ENCODE peak calls at places on chromosomes 5 and 9, in eight cellular contexts. W is IMR-90; O is cardiac muscle cell; F is sigmoid colon; C is CD4-positive, alpha-beta memory T cell; Z is astrocyte; J is stimulated activated CD4-positive, alpha-beta T cell treated with anti-CD3 and anti-CD28 coated beads, Interleukin-15, amount 100 ng/mL, for 1 hour; R is progenitor cell of endocrine pancreas. M is an unnamed sample.

GRCh38 chr5:141969783-141970741 is 1.2 kb downstream of the RNF14 start:
- DNase-seq in J (no peak), R (no peak), O (peak; percentile 45), F (no peak), C (no peak), Z (no peak), W (no peak), M (no peak)

GRCh38 chr9:137069508-137070071 is 767 bp downstream of the SAPCD2 start:
- DNase-seq in Z (no peak), R (no peak), C (no peak), W (no peak), J (no peak), O (peak; percentile 53), F (no peak), M (no peak)

GRCh38 chr5:1105350-1106265 is 6.3 kb downstream of the SLC12A7 start:
- DNase-seq in C (peak; percentile 77), F (no peak), R (no peak), W (no peak), Z (no peak), J (no peak), O (no peak), M (no peak)

GRCh38 chr5:170403675-170404074 is 14.5 kb upstream of the KCNMB1 start:
- DNase-seq in Z (no peak), R (no peak), W (no peak), F (no peak), C (no peak), J (no peak), O (no peak), M (no peak)

GRCh38 chr5:135372654-135373381 is 26.2 kb downstream of the MACROH2A1 start:
- DNase-seq in W (no peak), R (no peak), Z (no peak), O (no peak), C (no peak), J (no peak), F (no peak), M (no peak)

GRCh38 chr5:14141764-14142163 is 1.4 kb upstream of the TRIO start:
- DNase-seq in C (no peak), W (no peak), F (no peak), Z (no peak), J (no peak), R (no peak), O (no peak), M (no peak)

GRCh38 chr5:39919876-39920275 is 495.1 kb upstream of the DAB2 start:
- DNase-seq in R (no peak), Z (no peak), O (no peak), W (no peak), C (no peak), J (no peak), F (no peak), M (no peak)

GRCh38 chr9:116260531-116260930 is 106.9 kb downstream of the PAPPA start:
- DNase-seq in C (no peak), W (no peak), Z (no peak), O (no peak), R (no peak), J (no peak), F (no peak), M (no peak)

GRCh38 chr5:1009359-1010180 is 968 bp downstream of the NKD2 start:
- DNase-seq in W (no peak), J (no peak), O (no peak), C (no peak), R (no peak), Z (no peak), F (peak; percentile 61), M (peak; percentile 88)

GRCh38 chr5:103371046-103371603 is 112.6 kb downstream of the MACIR start:
- DNase-seq in C (no peak), R (no peak), Z (no peak), F (no peak), W (peak; percentile 33), O (peak; percentile 29), J (no peak), M (no peak)

GRCh38 chr5:4963265-4963664 is 176.9 kb upstream of the ADAMTS16 start:
- DNase-seq in F (no peak), J (no peak), Z (no peak), R (no peak), O (no peak), W (no peak), C (no peak), M (no peak)

GRCh38 chr9:92245005-92245797 is 48.3 kb downstream of the IARS1 start:
- DNase-seq in J (no peak), F (no peak), O (no peak), Z (peak; percentile 81), C (no peak), W (peak; percentile 95), R (no peak), M (no peak)

GRCh38 chr9:133506653-133507038 is 18.1 kb downstream of the MYMK start:
- DNase-seq in C (no peak), R (no peak), O (no peak), W (peak; percentile 89), Z (peak; percentile 90), J (no peak), F (no peak), M (no peak)

GRCh38 chr9:97368964-97369363 is 42.9 kb upstream of the TDRD7 start:
- DNase-seq in W (no peak), J (no peak), O (no peak), F (no peak), Z (no peak), C (no peak), R (no peak), M (no peak)

GRCh38 chr9:109241931-109242330 is 74.9 kb upstream of the FRRS1L start:
- DNase-seq in J (no peak), R (no peak), W (no peak), C (no peak), O (no peak), Z (no peak), F (no peak), M (no peak)

GRCh38 chr5:66596791-66597757 is 881 bp downstream of the MAST4 start:
- DNase-seq in J (no peak), R (peak; percentile 41), C (no peak), O (peak; percentile 64), F (no peak), W (no peak), Z (peak; percentile 25), M (no peak)

GRCh38 chr5:131538177-131538593 is 96.8 kb downstream of the RAPGEF6 start:
- DNase-seq in F (no peak), O (no peak), J (no peak), W (peak; percentile 83), C (peak; percentile 26), R (no peak), Z (peak; percentile 42), M (no peak)

GRCh38 chr5:93062548-93062947 is 518.5 kb downstream of the NR2F1-AS1 start:
- DNase-seq in W (no peak), J (no peak), Z (no peak), F (no peak), R (no peak), O (peak; percentile 13), C (no peak), M (no peak)

GRCh38 chr9:20297646-20298084 is 324.6 kb downstream of the MLLT3 start:
- DNase-seq in R (no peak), F (peak; percentile 91), W (peak; percentile 88), Z (peak; percentile 76), O (no peak), J (no peak), C (no peak), M (no peak)

GRCh38 chr9:128245293-128246151 is 30.3 kb downstream of the GOLGA2 start:
- DNase-seq in F (peak; percentile 78), C (no peak), O (no peak), W (peak; percentile 81), J (no peak), Z (peak; percentile 57), R (no peak), M (no peak)

GRCh38 chr9:117415584-117415937 is 704 bp upstream of the ASTN2 start:
- DNase-seq in Z (no peak), C (no peak), O (peak; percentile 22), J (no peak), W (no peak), F (no peak), R (no peak), M (no peak)

GRCh38 chr9:136773386-136774044 is 9.2 kb upstream of the LCN15 start:
- DNase-seq in Z (no peak), F (no peak), C (no peak), O (no peak), W (no peak), R (no peak), J (no peak), M (no peak)

GRCh38 chr5:52728201-52728600 is 59.5 kb upstream of the ITGA1 start:
- DNase-seq in O (no peak), J (no peak), Z (no peak), R (no peak), F (no peak), W (no peak), C (no peak), M (no peak)

GRCh38 chr5:148393390-148393741 is 9.6 kb downstream of the FBXO38 start:
- DNase-seq in W (peak; percentile 25), C (no peak), Z (no peak), R (no peak), F (no peak), O (no peak), J (no peak), M (no peak)

GRCh38 chr5:3594514-3595101 is 1.0 kb upstream of the IRX1 start:
- DNase-seq in O (peak; percentile 74), Z (peak; percentile 49), J (no peak), C (no peak), R (no peak), W (no peak), F (no peak), M (peak; percentile 85)

GRCh38 chr9:75953218-75953617 is 62.7 kb downstream of the PCSK5 start:
- DNase-seq in R (no peak), F (no peak), O (no peak), J (no peak), C (no peak), W (no peak), Z (no peak), M (no peak)

GRCh38 chr9:26145938-26146337 is 467.7 kb upstream of the TUSC1 start:
- DNase-seq in W (no peak), C (no peak), Z (no peak), O (no peak), R (no peak), J (no peak), F (no peak), M (no peak)

GRCh38 chr9:35774907-35775635 is 16.3 kb upstream of the NPR2 start:
- DNase-seq in F (peak; percentile 72), R (no peak), O (no peak), W (no peak), C (no peak), Z (no peak), J (no peak), M (no peak)